ENCODE peak calls at places on chromosomes 7 and 10, in five cellular contexts. U is HCT116, E is IMR-90, I is fibroblast of lung, V is tibial artery. J is an unnamed sample.

GRCh38 chr10:100968037-100968736 is 1.1 kb upstream of the SEMA4G start:
- DNase-seq in U (no peak), E (no peak), I (no peak), V (no peak), J (no peak)

GRCh38 chr7:55258631-55259030 is 106.5 kb upstream of the LANCL2 start:
- DNase-seq in U (no peak), E (no peak), I (no peak), V (no peak), J (no peak)

GRCh38 chr10:43808136-43808535 is 159.5 kb upstream of the ZNF32 start:
- DNase-seq in U (no peak), E (peak; percentile 14), I (peak; percentile 60), V (no peak), J (no peak)

GRCh38 chr10:26737730-26738129 is 40.2 kb downstream of the PDSS1 start:
- DNase-seq in U (no peak), E (peak; percentile 55), I (peak; percentile 36), V (peak; percentile 45), J (no peak)

GRCh38 chr10:2980791-2981360 is 86.5 kb upstream of the PFKP start:
- DNase-seq in U (no peak), E (peak; percentile 76), I (peak; percentile 78), V (no peak), J (peak; percentile 56)

GRCh38 chr7:37081436-37081835 is 357.1 kb upstream of the AOAH start:
- DNase-seq in U (no peak), E (no peak), I (no peak), V (no peak), J (no peak)

GRCh38 chr7:50353894-50354595 is 49.5 kb downstream of the IKZF1 start:
- DNase-seq in U (no peak), E (no peak), I (no peak), V (no peak), J (no peak)

GRCh38 chr7:135238112-135238744 is 4.6 kb downstream of the STRA8 start:
- DNase-seq in U (peak; percentile 44), E (no peak), I (no peak), V (no peak), J (no peak)

GRCh38 chr7:127927339-127927679 is 103.9 kb downstream of the LRRC4 start:
- DNase-seq in U (no peak), E (peak; percentile 46), I (peak; percentile 68), V (peak; percentile 22), J (peak; percentile 48)

GRCh38 chr10:2079603-2080078 is 342.3 kb upstream of the ADARB2 start:
- DNase-seq in U (no peak), E (no peak), I (no peak), V (no peak), J (no peak)

GRCh38 chr10:59894114-59894513 is 12.2 kb downstream of the CCDC6 start:
- DNase-seq in U (no peak), E (peak; percentile 93), I (peak; percentile 96), V (no peak), J (peak; percentile 42)

GRCh38 chr7:106867641-106868351 is 2.7 kb downstream of the PIK3CG start:
- DNase-seq in U (no peak), E (no peak), I (no peak), V (no peak), J (no peak)
- H3K4me3 ChIP-seq in U (no peak overlapping the region), E (no peak overlapping the region), I (no peak overlapping the region), V (no peak overlapping the region), J (no peak overlapping the region)

GRCh38 chr7:42071372-42072261 is 165.4 kb downstream of the GLI3 start:
- DNase-seq in U (no peak), E (peak; percentile 31), I (peak; percentile 67), V (no peak), J (no peak)
- TF ChIP-seq CTCF in U (no peak), E (no peak), I (no peak), V (peak; percentile 11), J (peak; percentile 55)

GRCh38 chr7:99473315-99473596 is 566 bp downstream of the ZNF789 start:
- DNase-seq in U (peak; percentile 48), E (peak; percentile 82), I (peak; percentile 89), V (no peak), J (peak; percentile 68)

GRCh38 chr7:99476107-99476506 is 3.4 kb downstream of the ZNF789 start:
- DNase-seq in U (no peak), E (no peak), I (no peak), V (no peak), J (no peak)

DNA sequence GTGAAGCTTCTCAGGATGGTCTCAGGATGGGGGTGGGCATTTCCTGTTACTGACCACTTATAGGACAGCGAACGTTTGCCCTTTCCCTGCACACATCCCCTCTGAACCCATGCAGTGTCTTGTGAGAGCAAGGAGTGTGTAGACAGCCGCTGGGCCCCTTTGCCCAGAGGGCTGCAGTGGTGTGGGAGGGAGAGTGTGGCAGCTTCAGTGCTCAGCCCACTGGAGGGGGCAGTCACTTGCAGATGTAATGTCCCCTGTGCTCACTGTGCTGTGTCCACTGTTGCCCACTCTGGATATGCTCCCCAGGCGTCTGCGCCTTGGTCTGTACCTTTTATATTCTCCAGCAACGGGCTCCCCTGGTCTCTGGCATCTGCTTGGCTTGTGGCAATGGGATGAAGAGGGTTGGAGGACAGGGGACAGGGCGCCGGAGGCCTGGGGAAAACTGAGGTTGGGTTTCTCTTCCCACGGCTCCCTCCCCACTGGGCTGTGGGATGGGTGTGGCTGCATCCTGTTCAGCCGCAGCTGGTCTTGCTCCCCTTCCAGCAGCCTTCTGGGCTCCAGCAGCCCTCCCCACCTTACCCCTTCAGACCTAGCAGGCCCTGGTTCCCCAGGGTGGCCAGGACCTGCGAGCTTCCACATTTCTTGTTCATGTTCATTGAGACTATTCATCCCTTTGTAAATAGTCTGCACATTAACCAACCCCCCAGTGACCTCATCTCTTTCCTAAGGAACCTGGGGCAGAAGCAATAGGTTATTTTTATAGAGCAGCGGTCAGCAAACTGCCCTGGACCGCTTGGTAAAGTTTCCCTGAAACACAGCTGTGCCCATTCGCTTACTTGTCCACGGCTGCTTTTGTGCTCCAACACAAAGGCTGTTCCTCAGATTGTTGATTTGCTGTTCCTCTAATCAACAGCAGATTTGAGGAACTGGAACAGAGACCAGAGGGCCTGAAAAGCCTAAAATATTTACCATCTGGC is 6.1 kb downstream of the ZNF789 start:
- DNase-seq in U (no peak), E (no peak), I (no peak), V (no peak), J (no peak)
- H3K36me3 ChIP-seq in U (peaks cover 5% of the 10 kb centered on the region), E (peaks cover 14% of the 10 kb centered on the region), I (peaks cover 7% of the 10 kb centered on the region), V (peaks cover 40% of the 10 kb centered on the region), J (peaks cover 43% of the 10 kb centered on the region)

DNA sequence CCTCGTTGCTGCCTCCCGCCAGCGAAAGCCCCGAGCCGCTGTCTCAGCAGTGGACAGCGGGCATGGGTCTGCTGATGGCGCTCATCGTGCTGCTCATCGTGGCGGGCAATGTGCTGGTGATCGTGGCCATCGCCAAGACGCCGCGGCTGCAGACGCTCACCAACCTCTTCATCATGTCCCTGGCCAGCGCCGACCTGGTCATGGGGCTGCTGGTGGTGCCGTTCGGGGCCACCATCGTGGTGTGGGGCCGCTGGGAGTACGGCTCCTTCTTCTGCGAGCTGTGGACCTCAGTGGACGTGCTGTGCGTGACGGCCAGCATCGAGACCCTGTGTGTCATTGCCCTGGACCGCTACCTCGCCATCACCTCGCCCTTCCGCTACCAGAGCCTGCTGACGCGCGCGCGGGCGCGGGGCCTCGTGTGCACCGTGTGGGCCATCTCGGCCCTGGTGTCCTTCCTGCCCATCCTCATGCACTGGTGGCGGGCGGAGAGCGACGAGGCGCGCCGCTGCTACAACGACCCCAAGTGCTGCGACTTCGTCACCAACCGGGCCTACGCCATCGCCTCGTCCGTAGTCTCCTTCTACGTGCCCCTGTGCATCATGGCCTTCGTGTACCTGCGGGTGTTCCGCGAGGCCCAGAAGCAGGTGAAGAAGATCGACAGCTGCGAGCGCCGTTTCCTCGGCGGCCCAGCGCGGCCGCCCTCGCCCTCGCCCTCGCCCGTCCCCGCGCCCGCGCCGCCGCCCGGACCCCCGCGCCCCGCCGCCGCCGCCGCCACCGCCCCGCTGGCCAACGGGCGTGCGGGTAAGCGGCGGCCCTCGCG is 795 bp downstream of the ADRB1 start:
- DNase-seq in U (no peak), E (no peak), I (no peak), V (no peak), J (no peak)
- H3K4me3 ChIP-seq in U (no peak overlapping the region), E (no peak overlapping the region), I (no peak overlapping the region), V (peak overlapping the region; percentile 48), J (peak overlapping the region; percentile 9)